ENCODE peak calls at places on chromosomes 1 and 21, in six cellular contexts. J is LoVo; B is NAMALWA; Q is cardiac muscle cell; K is AG04450; V is effector memory CD4-positive, alpha-beta T cell. M is an unnamed sample.

GRCh38 chr1:56434025-56434424 is 145.3 kb downstream of the PLPP3 start:
- DNase-seq in J (no peak), B (no peak), K (no peak), Q (peak), V (no peak), M (no peak)

GRCh38 chr1:158117854-158118691 is 62.6 kb upstream of the CD1D start:
- DNase-seq in Q (peak), J (no peak), B (peak), V (peak), K (no peak), M (no peak)

GRCh38 chr21:39710866-39711265 is 34.1 kb upstream of the IGSF5 start:
- DNase-seq in B (no peak), K (no peak), J (no peak), Q (no peak), V (no peak), M (no peak)

GRCh38 chr1:163928649-163929048 is 606.9 kb downstream of the NUF2 start:
- DNase-seq in B (no peak), J (no peak), Q (peak), V (no peak), K (no peak), M (no peak)

GRCh38 chr1:207918016-207918415 is 7.1 kb upstream of the CD34 start:
- DNase-seq in V (no peak), K (no peak), J (no peak), B (no peak), Q (no peak), M (no peak)

GRCh38 chr1:152164542-152165136 is 5.6 kb upstream of the RPTN start:
- DNase-seq in J (peak), V (no peak), B (no peak), K (no peak), Q (no peak), M (no peak)

GRCh38 chr1:152013664-152014237 is 20.1 kb upstream of the S100A10 start:
- DNase-seq in B (peak), Q (peak), V (no peak), J (peak), K (no peak), M (no peak)

GRCh38 chr1:119743308-119743707 is 25.4 kb downstream of the HMGCS2 start:
- DNase-seq in V (no peak), B (peak), J (no peak), K (no peak), Q (peak), M (no peak)

GRCh38 chr1:54606096-54606989 is 17.0 kb downstream of the FAM151A start:
- DNase-seq in V (no peak), B (no peak), J (no peak), Q (no peak), K (no peak), M (no peak)

GRCh38 chr1:205235921-205236320 is 8.2 kb downstream of the TMCC2 start:
- DNase-seq in V (no peak), B (no peak), Q (no peak), K (no peak), J (no peak), M (no peak)

GRCh38 chr1:75614455-75615379 is 3.8 kb upstream of the SLC44A5 start:
- DNase-seq in V (no peak), J (no peak), Q (peak), B (no peak), K (no peak), M (no peak)

GRCh38 chr1:98813738-98814309 is 152.3 kb downstream of the SNX7 start:
- DNase-seq in V (no peak), J (no peak), K (no peak), Q (no peak), B (no peak), M (no peak)

GRCh38 chr1:176949033-176949662 is 215.4 kb downstream of the ASTN1 start:
- DNase-seq in B (peak), Q (peak), V (no peak), K (no peak), J (peak), M (no peak)

GRCh38 chr1:9406111-9406510 is 113.4 kb downstream of the SPSB1 start:
- DNase-seq in V (no peak), Q (no peak), K (no peak), J (no peak), B (peak), M (no peak)

GRCh38 chr1:25018110-25018470 is 88.0 kb upstream of the RUNX3 start:
- DNase-seq in J (no peak), V (no peak), K (no peak), B (no peak), Q (no peak), M (no peak)

GRCh38 chr1:173666646-173667045 is 3.0 kb downstream of the ANKRD45 start:
- DNase-seq in V (no peak), K (no peak), B (no peak), Q (no peak), J (no peak), M (no peak)

GRCh38 chr1:206421616-206422355 is 48.5 kb upstream of the IKBKE start:
- DNase-seq in K (no peak), B (no peak), Q (no peak), V (no peak), J (no peak), M (no peak)